ENCODE peak calls at places on chromosomes 13 and 19, in ten cellular contexts. Y is right lobe of liver, L is AG09309, I is AG10803, E is lung, U is breast epithelium, A is HL-60, J is adrenal gland, O is AG04450, V is upper lobe of right lung. X is an unnamed sample.

GRCh38 chr19:47363758-47364529 is 14.8 kb downstream of the DHX34 start:
- DNase-seq in U (no peak), Y (no peak), V (no peak), A (no peak), O (no peak), L (peak; percentile 16), I (peak; percentile 6), E (no peak), J (no peak), X (peak; percentile 55)

GRCh38 chr19:11581740-11582139 is 4.3 kb upstream of the ACP5 start:
- DNase-seq in V (no peak), Y (no peak), J (no peak), U (no peak), O (no peak), L (no peak), E (no peak), I (peak; percentile 13), A (peak; percentile 39), X (peak; percentile 40)

GRCh38 chr13:59531571-59532091 is 632.1 kb downstream of the DIAPH3 start:
- DNase-seq in U (peak; percentile 31), L (peak; percentile 21), E (peak; percentile 61), O (peak; percentile 74), I (peak; percentile 44), Y (peak; percentile 70), J (peak; percentile 92), A (peak; percentile 84), V (peak; percentile 70), X (peak; percentile 31)

GRCh38 chr13:89749888-89750287 is 1597.6 kb upstream of the MIR17HG start:
- DNase-seq in J (no peak), I (no peak), L (no peak), Y (no peak), E (no peak), V (no peak), A (no peak), U (no peak), O (no peak), X (no peak)

GRCh38 chr13:89988206-89988605 is 1359.3 kb upstream of the MIR17HG start:
- DNase-seq in A (no peak), E (no peak), I (no peak), O (no peak), U (no peak), L (no peak), Y (no peak), V (no peak), J (no peak), X (no peak)

GRCh38 chr13:112976526-112976925 is 7.5 kb downstream of the MCF2L start:
- DNase-seq in J (no peak), A (no peak), I (no peak), Y (no peak), U (no peak), O (no peak), V (no peak), L (no peak), E (no peak), X (no peak)

GRCh38 chr13:59677966-59678814 is 485.5 kb downstream of the DIAPH3 start:
- DNase-seq in I (peak; percentile 57), O (peak; percentile 43), J (no peak), Y (no peak), L (peak; percentile 38), E (no peak), U (no peak), V (no peak), A (peak; percentile 50), X (peak; percentile 62)

GRCh38 chr13:62212246-62212645 is 796.6 kb upstream of the PCDH20 start:
- DNase-seq in E (no peak), V (peak; percentile 55), O (no peak), A (no peak), L (no peak), U (no peak), J (no peak), I (no peak), Y (no peak), X (no peak)

GRCh38 chr13:33642374-33643065 is 175.4 kb upstream of the RFC3 start:
- DNase-seq in J (peak; percentile 80), U (peak; percentile 48), V (no peak), O (peak; percentile 88), E (no peak), L (peak; percentile 54), Y (peak; percentile 58), I (peak; percentile 97), A (peak; percentile 22), X (peak; percentile 91)

GRCh38 chr13:98495627-98496238 is 81.2 kb downstream of the STK24 start:
- DNase-seq in J (no peak), U (no peak), A (no peak), O (no peak), L (no peak), E (no peak), Y (no peak), I (peak; percentile 48), V (no peak), X (peak; percentile 41)

GRCh38 chr19:33312065-33312464 is 9.7 kb upstream of the CEBPA start:
- DNase-seq in Y (no peak), A (peak; percentile 82), J (peak; percentile 17), U (no peak), E (no peak), L (no peak), V (no peak), O (no peak), I (no peak), X (no peak)

GRCh38 chr19:7376151-7376852 is 27.6 kb downstream of the ARHGEF18 start:
- DNase-seq in V (no peak), U (no peak), E (no peak), A (no peak), J (no peak), I (no peak), O (no peak), L (no peak), Y (peak; percentile 23), X (no peak)

GRCh38 chr13:29315847-29316246 is 279.6 kb downstream of the SLC7A1 start:
- DNase-seq in O (no peak), U (no peak), I (no peak), L (no peak), J (no peak), A (no peak), Y (no peak), V (no peak), E (no peak), X (no peak)

GRCh38 chr13:111410232-111411021 is 90.0 kb downstream of the TEX29 start:
- DNase-seq in Y (no peak), J (no peak), V (no peak), E (no peak), I (no peak), O (no peak), U (no peak), A (no peak), L (no peak), X (no peak)

GRCh38 chr13:109743706-109744453 is 42.5 kb downstream of the IRS2 start:
- DNase-seq in J (peak; percentile 65), I (peak; percentile 66), V (no peak), E (no peak), L (no peak), U (no peak), O (peak; percentile 33), Y (no peak), A (no peak), X (peak; percentile 73)

GRCh38 chr13:44270153-44270552 is 103.5 kb upstream of the SERP2 start:
- DNase-seq in L (no peak), J (no peak), I (no peak), E (no peak), Y (no peak), V (no peak), A (no peak), U (no peak), O (no peak), X (no peak)

GRCh38 chr19:14890616-14891379 is 4.9 kb upstream of the OR7A17 start:
- DNase-seq in Y (no peak), E (no peak), U (no peak), L (no peak), J (peak; percentile 74), A (no peak), V (no peak), O (no peak), I (no peak), X (no peak)

GRCh38 chr19:30669329-30670010 is 297.3 kb downstream of the ZNF536 start:
- DNase-seq in J (peak; percentile 81), I (peak; percentile 44), V (peak; percentile 84), U (peak; percentile 45), Y (peak; percentile 70), O (no peak), E (no peak), A (peak; percentile 19), L (no peak), X (peak; percentile 71)
- TF ChIP-seq CTCF in J (peak; percentile 56), I (peak; percentile 78), V (peak; percentile 78), U (peak; percentile 67), Y (peak; percentile 81), O (peak; percentile 77), E (peak; percentile 19), A (peak; percentile 41), L (peak; percentile 91), X (peak; percentile 91)

GRCh38 chr19:4760285-4760650 is 31.3 kb upstream of the FEM1A start:
- DNase-seq in Y (no peak), O (no peak), I (no peak), V (no peak), A (no peak), J (no peak), L (no peak), E (no peak), U (no peak), X (no peak)
- H3K4me3 ChIP-seq in Y (peak overlapping the region; percentile 40), O (no peak overlapping the region), I (peak overlapping the region; percentile 48), V (peak overlapping the region; percentile 37), A (no peak overlapping the region), J (no peak overlapping the region), L (peak overlapping the region; percentile 40), E (no peak overlapping the region), U (no peak overlapping the region), X (peak overlapping the region; percentile 24)

DNA sequence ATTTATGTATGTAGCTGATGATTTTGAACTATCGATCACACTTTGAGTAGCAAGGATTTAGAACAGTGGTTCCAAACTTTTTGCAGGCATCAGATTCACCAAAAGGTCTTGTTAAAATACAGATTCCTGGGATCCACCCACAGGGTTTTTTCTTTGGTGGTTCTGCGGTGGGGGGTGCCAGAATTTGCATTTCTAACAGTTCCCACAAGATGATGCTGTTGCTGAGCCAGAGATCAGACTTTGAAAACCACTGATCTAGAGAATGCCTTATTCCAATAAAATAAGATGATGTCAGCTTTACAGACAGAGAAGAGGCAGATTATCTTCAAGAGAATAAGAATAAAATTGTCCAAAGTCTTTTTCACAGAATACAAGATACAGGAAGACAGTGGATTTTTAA is 80.9 kb upstream of the SHISA2 start:
- DNase-seq in Y (no peak), O (no peak), E (no peak), U (no peak), L (no peak), J (no peak), A (no peak), V (no peak), I (peak; percentile 6), X (peak; percentile 1)
- TF ChIP-seq CTCF in Y (peak; percentile 13), O (no peak), E (no peak), U (no peak), L (peak; percentile 33), J (peak; percentile 50), A (no peak), V (no peak), I (peak; percentile 41), X (peak; percentile 34)

DNA sequence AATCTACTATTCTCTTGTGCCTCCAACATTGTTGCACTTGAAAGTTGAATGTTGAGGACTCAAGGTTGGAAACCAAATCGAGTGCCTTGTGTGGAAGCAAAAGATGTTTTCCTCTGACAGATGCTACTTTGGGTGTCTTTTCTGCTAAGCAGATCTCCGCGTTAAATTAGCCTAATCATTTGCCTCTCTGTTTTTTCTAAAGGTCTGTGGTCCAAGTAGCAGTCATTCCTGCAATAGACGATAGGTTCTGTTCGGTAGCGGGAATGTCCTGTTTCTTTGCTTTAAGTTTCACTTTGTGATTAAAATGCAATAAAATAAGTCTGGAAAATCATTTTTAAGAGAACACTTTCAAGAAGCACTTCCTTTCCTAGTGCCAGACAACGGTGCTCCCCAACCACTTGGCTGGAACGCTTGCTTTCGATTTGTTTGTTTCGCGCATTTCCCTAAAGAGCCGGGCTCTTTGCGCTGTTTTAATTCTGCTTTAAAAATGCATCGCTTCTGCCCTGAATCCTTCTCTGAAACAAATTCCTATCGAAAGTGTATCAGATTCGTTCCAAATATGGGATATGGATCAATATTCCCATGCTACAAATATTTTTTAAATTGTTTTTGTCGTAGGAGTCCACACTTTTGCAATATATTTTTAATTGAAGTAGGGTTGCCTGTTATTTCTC is 14.1 kb downstream of the ZIC2 start:
- DNase-seq in J (no peak), Y (no peak), E (no peak), O (no peak), L (no peak), V (no peak), U (no peak), A (no peak), I (no peak), X (no peak)
- H3K4me3 ChIP-seq in J (no peak overlapping the region), Y (no peak overlapping the region), E (no peak overlapping the region), O (no peak overlapping the region), L (no peak overlapping the region), V (no peak overlapping the region), U (no peak overlapping the region), A (no peak overlapping the region), I (no peak overlapping the region), X (no peak overlapping the region)

X was measured in foreskin fibroblast.